ENCODE peak calls at places on chromosome 18, in nine cellular contexts. One of them, this sample, is unnamed.

GRCh38 chr18:45521151-45521550 is 94.1 kb upstream of the SLC14A2 start:
- DNase-seq in naive thymus-derived CD4-positive, alpha-beta T cell: no peak
- DNase-seq in SJCRH30: no peak
- DNase-seq in left ventricle myocardium inferior: no peak
- DNase-seq in cardiac muscle cell: no peak
- DNase-seq in PC-9: no peak
- DNase-seq in AG04449: peak; percentile 61
- DNase-seq in CD8-positive, alpha-beta memory T cell: no peak
- DNase-seq in bronchial epithelial cell: peak; percentile 21
- DNase-seq in this sample: no peak

GRCh38 chr18:8391068-8391467 is 218.2 kb upstream of the RAB12 start:
- DNase-seq in naive thymus-derived CD4-positive, alpha-beta T cell: no peak
- DNase-seq in SJCRH30: no peak
- DNase-seq in left ventricle myocardium inferior: no peak
- DNase-seq in cardiac muscle cell: no peak
- DNase-seq in PC-9: no peak
- DNase-seq in AG04449: no peak
- DNase-seq in CD8-positive, alpha-beta memory T cell: no peak
- DNase-seq in bronchial epithelial cell: no peak
- DNase-seq in this sample: no peak

GRCh38 chr18:36735130-36735529 is 93.7 kb downstream of the TPGS2 start:
- DNase-seq in naive thymus-derived CD4-positive, alpha-beta T cell: no peak
- DNase-seq in SJCRH30: no peak
- DNase-seq in left ventricle myocardium inferior: no peak
- DNase-seq in cardiac muscle cell: no peak
- DNase-seq in PC-9: no peak
- DNase-seq in AG04449: no peak
- DNase-seq in CD8-positive, alpha-beta memory T cell: no peak
- DNase-seq in bronchial epithelial cell: no peak
- DNase-seq in this sample: no peak

GRCh38 chr18:8943900-8944870 is 158.3 kb upstream of the NDUFV2 start:
- DNase-seq in naive thymus-derived CD4-positive, alpha-beta T cell: no peak
- DNase-seq in SJCRH30: no peak
- DNase-seq in left ventricle myocardium inferior: no peak
- DNase-seq in cardiac muscle cell: no peak
- DNase-seq in PC-9: no peak
- DNase-seq in AG04449: no peak
- DNase-seq in CD8-positive, alpha-beta memory T cell: no peak
- DNase-seq in bronchial epithelial cell: no peak
- DNase-seq in this sample: no peak

GRCh38 chr18:68177807-68178702 is 536.9 kb downstream of the TMX3 start:
- DNase-seq in naive thymus-derived CD4-positive, alpha-beta T cell: no peak
- DNase-seq in SJCRH30: peak; percentile 61
- DNase-seq in left ventricle myocardium inferior: no peak
- DNase-seq in cardiac muscle cell: no peak
- DNase-seq in PC-9: peak; percentile 64
- DNase-seq in AG04449: peak; percentile 98
- DNase-seq in CD8-positive, alpha-beta memory T cell: no peak
- DNase-seq in bronchial epithelial cell: peak; percentile 85
- DNase-seq in this sample: no peak

GRCh38 chr18:8681196-8681595 is 24.2 kb upstream of the MTCL1 start:
- DNase-seq in naive thymus-derived CD4-positive, alpha-beta T cell: no peak
- DNase-seq in SJCRH30: no peak
- DNase-seq in left ventricle myocardium inferior: no peak
- DNase-seq in cardiac muscle cell: no peak
- DNase-seq in PC-9: no peak
- DNase-seq in AG04449: no peak
- DNase-seq in CD8-positive, alpha-beta memory T cell: no peak
- DNase-seq in bronchial epithelial cell: no peak
- DNase-seq in this sample: no peak

GRCh38 chr18:63237911-63238710 is 81.5 kb downstream of the BCL2 start:
- DNase-seq in naive thymus-derived CD4-positive, alpha-beta T cell: no peak
- DNase-seq in SJCRH30: peak; percentile 78
- DNase-seq in left ventricle myocardium inferior: no peak
- DNase-seq in cardiac muscle cell: peak; percentile 64
- DNase-seq in PC-9: peak; percentile 86
- DNase-seq in AG04449: peak; percentile 52
- DNase-seq in CD8-positive, alpha-beta memory T cell: no peak
- DNase-seq in bronchial epithelial cell: peak; percentile 81
- DNase-seq in this sample: no peak

GRCh38 chr18:51778115-51778514 is 561.9 kb upstream of the DCC start:
- DNase-seq in naive thymus-derived CD4-positive, alpha-beta T cell: no peak
- DNase-seq in SJCRH30: no peak
- DNase-seq in left ventricle myocardium inferior: no peak
- DNase-seq in cardiac muscle cell: no peak
- DNase-seq in PC-9: no peak
- DNase-seq in AG04449: no peak
- DNase-seq in CD8-positive, alpha-beta memory T cell: no peak
- DNase-seq in bronchial epithelial cell: no peak
- DNase-seq in this sample: no peak

GRCh38 chr18:34880882-34881852 is 160.0 kb upstream of the MAPRE2 start:
- DNase-seq in naive thymus-derived CD4-positive, alpha-beta T cell: no peak
- DNase-seq in SJCRH30: peak; percentile 4
- DNase-seq in left ventricle myocardium inferior: no peak
- DNase-seq in cardiac muscle cell: no peak
- DNase-seq in PC-9: no peak
- DNase-seq in AG04449: no peak
- DNase-seq in CD8-positive, alpha-beta memory T cell: no peak
- DNase-seq in bronchial epithelial cell: peak; percentile 7
- DNase-seq in this sample: no peak
- H3K4me3 ChIP-seq in naive thymus-derived CD4-positive, alpha-beta T cell: no peak overlapping the region
- H3K4me3 ChIP-seq in SJCRH30: no peak overlapping the region
- H3K4me3 ChIP-seq in left ventricle myocardium inferior: no peak overlapping the region
- H3K4me3 ChIP-seq in cardiac muscle cell: no peak overlapping the region
- H3K4me3 ChIP-seq in PC-9: no peak overlapping the region
- H3K4me3 ChIP-seq in AG04449: no peak overlapping the region
- H3K4me3 ChIP-seq in CD8-positive, alpha-beta memory T cell: no peak overlapping the region
- H3K4me3 ChIP-seq in bronchial epithelial cell: no peak overlapping the region
- H3K4me3 ChIP-seq in this sample: no peak overlapping the region

DNA sequence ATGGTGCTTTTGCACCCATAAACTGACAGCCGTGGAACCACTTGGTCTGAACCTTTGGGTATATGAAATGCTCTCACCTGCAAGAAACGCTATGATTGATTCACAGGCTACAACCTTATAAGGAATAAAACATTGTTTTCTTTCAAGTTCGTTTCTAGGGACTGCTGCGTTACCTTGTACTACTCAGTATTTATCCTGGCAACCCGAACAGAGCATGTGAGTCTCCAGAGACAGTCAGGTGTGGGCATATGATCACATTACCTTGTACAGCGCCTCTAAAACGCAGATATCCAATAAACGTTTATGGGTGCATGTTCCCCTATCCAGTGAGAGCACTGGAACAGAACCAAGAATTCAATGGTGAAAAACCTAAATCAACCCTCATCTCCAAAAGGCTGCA is 1.7 kb downstream of the CCBE1 start:
- DNase-seq in naive thymus-derived CD4-positive, alpha-beta T cell: no peak
- DNase-seq in SJCRH30: no peak
- DNase-seq in left ventricle myocardium inferior: no peak
- DNase-seq in cardiac muscle cell: no peak
- DNase-seq in PC-9: no peak
- DNase-seq in AG04449: no peak
- DNase-seq in CD8-positive, alpha-beta memory T cell: no peak
- DNase-seq in bronchial epithelial cell: no peak
- DNase-seq in this sample: no peak
- H3K4me3 ChIP-seq in naive thymus-derived CD4-positive, alpha-beta T cell: no peak overlapping the region
- H3K4me3 ChIP-seq in SJCRH30: no peak overlapping the region
- H3K4me3 ChIP-seq in left ventricle myocardium inferior: peak overlapping the region; percentile 73
- H3K4me3 ChIP-seq in cardiac muscle cell: no peak overlapping the region
- H3K4me3 ChIP-seq in PC-9: no peak overlapping the region
- H3K4me3 ChIP-seq in AG04449: peak overlapping the region; percentile 94
- H3K4me3 ChIP-seq in CD8-positive, alpha-beta memory T cell: no peak overlapping the region
- H3K4me3 ChIP-seq in bronchial epithelial cell: no peak overlapping the region
- H3K4me3 ChIP-seq in this sample: no peak overlapping the region

DNA sequence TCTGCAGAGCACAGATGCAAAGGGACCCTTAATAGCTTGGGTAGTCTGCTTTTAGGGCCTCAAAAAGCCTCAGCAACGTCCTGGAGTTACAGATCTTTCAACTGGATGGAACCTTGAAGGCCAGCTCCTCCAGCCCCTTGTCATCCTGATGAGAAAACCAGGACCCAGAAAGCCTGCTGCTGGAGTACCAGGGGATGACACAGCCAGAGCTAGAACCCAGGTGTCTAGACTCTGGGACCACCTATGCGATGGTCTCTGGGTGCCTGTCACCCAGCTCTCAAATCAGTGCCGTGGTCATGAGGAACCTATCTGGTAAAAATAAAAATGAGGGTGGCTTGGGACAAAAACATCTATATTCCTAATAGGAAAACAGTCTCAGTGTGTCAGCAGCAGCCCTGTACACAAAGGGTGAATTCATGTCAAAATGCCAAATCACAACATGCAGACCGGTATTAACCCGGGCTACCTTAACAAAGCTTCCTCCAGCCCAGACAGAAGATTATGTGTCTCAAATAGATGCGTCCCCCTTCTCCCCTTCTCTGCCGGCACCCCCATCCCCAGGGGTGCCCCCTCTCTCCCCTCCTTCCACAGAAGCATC is 28.5 kb downstream of the SMAD7 start:
- DNase-seq in naive thymus-derived CD4-positive, alpha-beta T cell: no peak
- DNase-seq in SJCRH30: no peak
- DNase-seq in left ventricle myocardium inferior: no peak
- DNase-seq in cardiac muscle cell: no peak
- DNase-seq in PC-9: no peak
- DNase-seq in AG04449: no peak
- DNase-seq in CD8-positive, alpha-beta memory T cell: peak; percentile 21
- DNase-seq in bronchial epithelial cell: no peak
- DNase-seq in this sample: no peak
- H3K4me3 ChIP-seq in naive thymus-derived CD4-positive, alpha-beta T cell: no peak overlapping the region
- H3K4me3 ChIP-seq in SJCRH30: peak overlapping the region; percentile 48
- H3K4me3 ChIP-seq in left ventricle myocardium inferior: peak overlapping the region; percentile 64
- H3K4me3 ChIP-seq in cardiac muscle cell: no peak overlapping the region
- H3K4me3 ChIP-seq in PC-9: no peak overlapping the region
- H3K4me3 ChIP-seq in AG04449: peak overlapping the region; percentile 25
- H3K4me3 ChIP-seq in CD8-positive, alpha-beta memory T cell: peak overlapping the region; percentile 17
- H3K4me3 ChIP-seq in bronchial epithelial cell: no peak overlapping the region
- H3K4me3 ChIP-seq in this sample: no peak overlapping the region

DNA sequence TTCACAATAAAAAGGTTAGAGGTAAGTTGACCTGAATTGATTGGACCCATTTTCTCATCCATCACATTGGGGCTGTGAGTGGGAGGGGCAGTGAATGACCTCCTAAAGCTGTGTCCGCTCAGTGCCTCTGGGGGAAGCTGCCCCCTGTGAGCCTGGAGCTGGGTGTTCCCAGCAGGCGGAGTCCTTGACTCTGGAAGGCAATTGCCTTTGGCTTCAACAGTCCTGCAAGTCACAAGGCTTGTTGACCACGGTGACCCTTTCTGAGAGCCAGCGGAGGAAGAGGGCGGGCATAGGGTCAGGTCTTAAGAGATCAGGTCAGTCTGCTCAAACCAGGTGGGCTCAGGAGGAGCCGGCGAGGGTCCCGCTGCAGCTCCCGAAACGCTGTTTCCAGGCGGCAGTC is 1.1 kb upstream of the CIDEA start:
- DNase-seq in naive thymus-derived CD4-positive, alpha-beta T cell: no peak
- DNase-seq in SJCRH30: no peak
- DNase-seq in left ventricle myocardium inferior: no peak
- DNase-seq in cardiac muscle cell: no peak
- DNase-seq in PC-9: no peak
- DNase-seq in AG04449: no peak
- DNase-seq in CD8-positive, alpha-beta memory T cell: no peak
- DNase-seq in bronchial epithelial cell: no peak
- DNase-seq in this sample: no peak
- H3K4me3 ChIP-seq in naive thymus-derived CD4-positive, alpha-beta T cell: no peak overlapping the region
- H3K4me3 ChIP-seq in SJCRH30: no peak overlapping the region
- H3K4me3 ChIP-seq in left ventricle myocardium inferior: peak overlapping the region; percentile 63
- H3K4me3 ChIP-seq in cardiac muscle cell: no peak overlapping the region
- H3K4me3 ChIP-seq in PC-9: no peak overlapping the region
- H3K4me3 ChIP-seq in AG04449: no peak overlapping the region
- H3K4me3 ChIP-seq in CD8-positive, alpha-beta memory T cell: no peak overlapping the region
- H3K4me3 ChIP-seq in bronchial epithelial cell: no peak overlapping the region
- H3K4me3 ChIP-seq in this sample: no peak overlapping the region

DNA sequence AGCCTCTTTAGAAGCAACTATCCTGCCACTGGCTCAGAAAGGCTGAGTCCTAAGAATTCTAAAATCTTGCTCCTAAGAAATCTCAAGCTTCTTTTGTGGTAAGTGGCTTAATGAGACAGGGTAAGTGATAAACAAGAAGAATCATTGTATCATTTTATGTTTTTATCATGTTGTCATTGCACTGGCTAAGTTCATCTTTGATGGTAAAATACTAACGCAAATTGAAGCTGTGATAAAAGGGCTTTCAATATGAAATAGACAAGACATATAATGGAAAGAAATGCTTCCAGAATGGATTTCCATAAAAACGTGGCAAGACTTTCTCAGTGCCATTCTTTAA is 21.6 kb upstream of the TTC39C start:
- DNase-seq in naive thymus-derived CD4-positive, alpha-beta T cell: no peak
- DNase-seq in SJCRH30: no peak
- DNase-seq in left ventricle myocardium inferior: no peak
- DNase-seq in cardiac muscle cell: no peak
- DNase-seq in PC-9: no peak
- DNase-seq in AG04449: no peak
- DNase-seq in CD8-positive, alpha-beta memory T cell: no peak
- DNase-seq in bronchial epithelial cell: no peak
- DNase-seq in this sample: no peak
- H3K4me3 ChIP-seq in naive thymus-derived CD4-positive, alpha-beta T cell: peak overlapping the region; percentile 28
- H3K4me3 ChIP-seq in SJCRH30: no peak overlapping the region
- H3K4me3 ChIP-seq in left ventricle myocardium inferior: no peak overlapping the region
- H3K4me3 ChIP-seq in cardiac muscle cell: no peak overlapping the region
- H3K4me3 ChIP-seq in PC-9: no peak overlapping the region
- H3K4me3 ChIP-seq in AG04449: no peak overlapping the region
- H3K4me3 ChIP-seq in CD8-positive, alpha-beta memory T cell: peak overlapping the region; percentile 32
- H3K4me3 ChIP-seq in bronchial epithelial cell: no peak overlapping the region
- H3K4me3 ChIP-seq in this sample: peak overlapping the region; percentile 38

GRCh38 chr18:21826196-21826595 is 85.6 kb downstream of the MIB1 start:
- DNase-seq in naive thymus-derived CD4-positive, alpha-beta T cell: no peak
- DNase-seq in SJCRH30: no peak
- DNase-seq in left ventricle myocardium inferior: no peak
- DNase-seq in cardiac muscle cell: peak; percentile 47
- DNase-seq in PC-9: no peak
- DNase-seq in AG04449: no peak
- DNase-seq in CD8-positive, alpha-beta memory T cell: no peak
- DNase-seq in bronchial epithelial cell: peak; percentile 97
- DNase-seq in this sample: no peak
- H3K4me3 ChIP-seq in naive thymus-derived CD4-positive, alpha-beta T cell: no peak overlapping the region
- H3K4me3 ChIP-seq in SJCRH30: no peak overlapping the region
- H3K4me3 ChIP-seq in left ventricle myocardium inferior: peak overlapping the region; percentile 63
- H3K4me3 ChIP-seq in cardiac muscle cell: peak overlapping the region; percentile 56
- H3K4me3 ChIP-seq in PC-9: no peak overlapping the region
- H3K4me3 ChIP-seq in AG04449: no peak overlapping the region
- H3K4me3 ChIP-seq in CD8-positive, alpha-beta memory T cell: no peak overlapping the region
- H3K4me3 ChIP-seq in bronchial epithelial cell: no peak overlapping the region
- H3K4me3 ChIP-seq in this sample: no peak overlapping the region

GRCh38 chr18:12885500-12885899 is 1.5 kb upstream of the PTPN2 start:
- DNase-seq in naive thymus-derived CD4-positive, alpha-beta T cell: no peak
- DNase-seq in SJCRH30: no peak
- DNase-seq in left ventricle myocardium inferior: no peak
- DNase-seq in cardiac muscle cell: no peak
- DNase-seq in PC-9: no peak
- DNase-seq in AG04449: no peak
- DNase-seq in CD8-positive, alpha-beta memory T cell: no peak
- DNase-seq in bronchial epithelial cell: no peak
- DNase-seq in this sample: no peak
- H3K4me3 ChIP-seq in naive thymus-derived CD4-positive, alpha-beta T cell: no peak overlapping the region
- H3K4me3 ChIP-seq in SJCRH30: no peak overlapping the region
- H3K4me3 ChIP-seq in left ventricle myocardium inferior: no peak overlapping the region
- H3K4me3 ChIP-seq in cardiac muscle cell: no peak overlapping the region
- H3K4me3 ChIP-seq in PC-9: no peak overlapping the region
- H3K4me3 ChIP-seq in AG04449: no peak overlapping the region
- H3K4me3 ChIP-seq in CD8-positive, alpha-beta memory T cell: no peak overlapping the region
- H3K4me3 ChIP-seq in bronchial epithelial cell: no peak overlapping the region
- H3K4me3 ChIP-seq in this sample: no peak overlapping the region